ENCODE peak calls at places on chromosomes 1 and 21, in four cellular contexts. D is MG63, C is aorta, Z is heart left ventricle. J is an unnamed sample. For H3K27me3, the result is how much of the 10 kb centered on the place peaks cover.

GRCh38 chr1:18199462-18199861 is 91.9 kb downstream of the IGSF21 start:
- DNase-seq in Z (no peak), D (no peak), C (no peak), J (no peak)

GRCh38 chr1:206035027-206035426 is 11.3 kb upstream of the CTSE start:
- DNase-seq in D (no peak), Z (no peak), C (no peak), J (no peak)

GRCh38 chr1:16367968-16368910 is 1.2 kb downstream of the SZRD1 start:
- DNase-seq in C (no peak), Z (no peak), D (no peak), J (no peak)

GRCh38 chr21:42040411-42041180 is 30.4 kb upstream of the ZBTB21 start:
- DNase-seq in D (peak), Z (no peak), C (no peak), J (no peak)

GRCh38 chr1:70043806-70044205 is 161.6 kb downstream of the LRRC40 start:
- DNase-seq in Z (no peak), C (no peak), D (peak), J (no peak)

GRCh38 chr1:70041317-70042045 is 163.9 kb downstream of the LRRC40 start:
- DNase-seq in D (no peak), Z (no peak), C (no peak), J (no peak)

GRCh38 chr1:60387175-60387574 is 313.6 kb upstream of the C1orf87 start:
- DNase-seq in Z (no peak), C (no peak), D (no peak), J (no peak)

GRCh38 chr21:25772680-25773079 is 37.9 kb downstream of the GABPA start:
- DNase-seq in Z (no peak), D (no peak), C (no peak), J (no peak)

GRCh38 chr1:224517171-224517570 is 82.6 kb upstream of the WDR26 start:
- DNase-seq in Z (no peak), D (no peak), C (no peak), J (no peak)

GRCh38 chr1:2124446-2125198 is 70.0 kb downstream of the FAAP20 start:
- DNase-seq in C (peak), Z (peak), D (peak), J (peak)

GRCh38 chr1:14915356-14916054 is 238.0 kb upstream of the TMEM51 start:
- DNase-seq in D (peak), Z (peak), C (no peak), J (no peak)

GRCh38 chr1:116861137-116861536 is 48.6 kb upstream of the PTGFRN start:
- DNase-seq in Z (no peak), D (no peak), C (no peak), J (no peak)

GRCh38 chr1:183318433-183318832 is 99.7 kb downstream of the NMNAT2 start:
- DNase-seq in C (peak), D (peak), Z (peak), J (peak)

GRCh38 chr1:15603050-15603965 is 13.9 kb upstream of the DDI2 start:
- DNase-seq in C (peak), Z (peak), D (peak), J (peak)

GRCh38 chr1:165941531-165941930 is 114.1 kb downstream of the UCK2 start:
- DNase-seq in D (no peak), Z (no peak), C (no peak), J (no peak)

GRCh38 chr1:15146971-15147376 is 6.6 kb upstream of the TMEM51 start:
- DNase-seq in C (no peak), Z (no peak), D (peak), J (no peak)

GRCh38 chr1:168491527-168492164 is 52.2 kb downstream of the XCL2 start:
- DNase-seq in C (no peak), Z (no peak), D (no peak), J (no peak)

GRCh38 chr1:34885405-34886247 is 26.1 kb upstream of the SMIM12 start:
- DNase-seq in D (peak), C (peak), Z (peak), J (peak)

GRCh38 chr1:70499695-70500094 is 88.6 kb downstream of the CTH start:
- DNase-seq in D (no peak), Z (no peak), C (no peak), J (no peak)

GRCh38 chr1:59592924-59593323 is 221.8 kb upstream of the HOOK1 start:
- DNase-seq in Z (no peak), D (no peak), C (no peak), J (no peak)

GRCh38 chr1:64540265-64540791 is 70.4 kb downstream of the CACHD1 start:
- DNase-seq in Z (no peak), D (no peak), C (no peak), J (no peak)

GRCh38 chr1:44849575-44850132 is 6.6 kb upstream of the PTCH2 start:
- DNase-seq in D (no peak), Z (no peak), C (no peak), J (no peak)

GRCh38 chr1:175192630-175193338 is at the start of gene KIAA0040:
- DNase-seq in C (peak), Z (peak), D (peak), J (peak)

GRCh38 chr21:41597811-41598231 is 89.9 kb upstream of the TMPRSS2 start:
- DNase-seq in Z (no peak), D (no peak), C (no peak), J (peak)

GRCh38 chr1:26417111-26417510 is 6.5 kb downstream of the LIN28A start:
- DNase-seq in C (peak), Z (peak), D (peak), J (peak)

GRCh38 chr1:72516826-72517225 is 234.5 kb upstream of the NEGR1 start:
- DNase-seq in Z (no peak), D (no peak), C (no peak), J (no peak)

GRCh38 chr1:61224609-61225008 is 142.2 kb downstream of the NFIA start:
- DNase-seq in C (no peak), D (no peak), Z (no peak), J (no peak)

GRCh38 chr1:109151146-109151545 is 37.2 kb downstream of the ELAPOR1 start:
- DNase-seq in C (no peak), D (peak), Z (peak), J (no peak)

GRCh38 chr1:4056989-4057388 is 156.9 kb upstream of the C1orf174 start:
- DNase-seq in Z (no peak), C (no peak), D (no peak), J (no peak)

GRCh38 chr1:222761171-222761570 is 24.2 kb downstream of the FAM177B start:
- DNase-seq in C (no peak), D (no peak), Z (no peak), J (no peak)

GRCh38 chr1:53769780-53770179 is 30.8 kb upstream of the GLIS1 start:
- DNase-seq in Z (no peak), D (no peak), C (no peak), J (no peak)

GRCh38 chr1:39876136-39876535 is 7.2 kb downstream of the TRIT1 start:
- DNase-seq in Z (no peak), C (no peak), D (no peak), J (no peak)

GRCh38 chr1:218281285-218281684 is 3.8 kb upstream of the RRP15 start:
- DNase-seq in D (no peak), C (no peak), Z (no peak), J (no peak)

GRCh38 chr1:110057963-110058518 is 12.4 kb downstream of the ALX3 start:
- DNase-seq in D (no peak), C (peak), Z (no peak), J (no peak)

GRCh38 chr21:20662523-20662922 is 335.7 kb upstream of the NCAM2 start:
- DNase-seq in C (no peak), D (no peak), Z (no peak), J (no peak)

GRCh38 chr1:2119886-2120285 is 69.7 kb downstream of the PRKCZ start:
- DNase-seq in D (no peak), Z (no peak), C (no peak), J (peak)

GRCh38 chr1:179369751-179370341 is 4.1 kb downstream of the AXDND1 start:
- DNase-seq in C (no peak), Z (no peak), D (no peak), J (no peak)

GRCh38 chr1:218524526-218524925 is 179.4 kb downstream of the TGFB2 start:
- DNase-seq in Z (no peak), D (no peak), C (no peak), J (no peak)

GRCh38 chr1:67733741-67734690 is 49.0 kb downstream of the GADD45A start:
- DNase-seq in Z (no peak), C (no peak), D (no peak), J (no peak)

DNA sequence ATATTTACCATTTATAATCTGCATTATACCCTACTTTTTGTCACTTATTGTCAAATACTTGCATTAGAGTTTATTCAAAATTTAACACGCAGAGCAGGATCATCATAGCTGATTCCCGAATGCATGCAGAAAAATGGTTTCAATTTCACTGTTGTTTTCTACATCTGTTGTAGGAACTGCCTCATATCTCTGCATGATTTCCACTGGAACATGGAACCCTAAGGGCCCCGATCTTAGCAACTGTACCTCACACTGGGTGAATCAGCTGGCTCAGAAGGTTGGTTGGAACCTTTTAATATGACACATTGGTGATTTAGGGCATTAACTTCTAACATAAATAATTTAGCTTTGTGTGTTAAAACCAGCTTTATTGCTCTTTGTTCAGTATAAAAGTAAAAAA is 150.1 kb downstream of the ADGRL2 start:
- DNase-seq in Z (no peak), C (no peak), D (peak), J (no peak)
- H3K4me3 ChIP-seq in Z (peak), C (no peak), D (no peak), J (no peak)

DNA sequence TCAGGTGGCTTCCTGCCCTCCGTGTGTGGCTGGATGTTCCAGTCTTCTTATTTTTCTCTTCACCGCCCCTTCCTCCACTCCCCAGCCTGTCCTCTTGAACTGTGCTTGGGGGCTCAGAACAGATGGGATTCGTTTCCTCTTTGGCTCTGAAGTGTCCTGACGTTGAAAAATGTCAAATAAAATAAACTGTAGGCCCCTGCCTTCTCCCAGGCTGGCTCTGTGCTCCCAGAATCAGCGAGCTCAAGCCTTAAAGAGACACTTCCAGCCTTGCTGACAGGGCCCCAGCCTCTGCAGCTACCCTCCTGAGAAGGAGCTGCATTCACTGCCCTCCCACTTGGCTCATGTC is 104.2 kb upstream of the IPO9 start:
- DNase-seq in C (no peak), D (no peak), Z (no peak), J (no peak)
- H3K27me3 ChIP-seq in C (under half), D (under half), Z (under half), J (under half)

DNA sequence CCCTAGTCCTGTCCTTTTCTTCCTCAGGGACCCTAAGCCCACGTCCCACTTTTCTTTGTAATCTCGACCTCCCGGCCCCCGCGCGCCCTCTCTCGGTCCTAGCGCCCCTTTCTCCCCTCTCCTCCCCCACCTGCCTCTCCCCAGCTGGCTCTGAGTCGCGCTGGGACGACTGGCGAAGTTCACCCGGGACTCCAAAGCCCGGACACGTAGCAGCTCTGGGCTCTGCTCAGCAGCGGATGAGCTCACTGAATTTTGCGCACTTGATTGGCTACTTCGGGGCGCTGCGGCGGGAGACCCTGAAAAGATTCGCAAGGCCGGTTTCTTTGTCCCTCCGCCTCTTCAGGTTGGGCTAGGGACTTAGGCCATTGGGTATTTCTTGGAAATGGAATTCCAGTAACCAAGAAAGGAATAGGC is 16.3 kb upstream of the ACKR1 start:
- DNase-seq in Z (peak), D (peak), C (peak), J (peak)
- H3K4me3 ChIP-seq in Z (peak), D (no peak), C (no peak), J (peak)

GRCh38 chr1:98490099-98490498 is 171.4 kb upstream of the SNX7 start:
- DNase-seq in Z (no peak), C (no peak), D (no peak), J (no peak)

GRCh38 chr1:98493469-98493868 is 168.1 kb upstream of the SNX7 start:
- DNase-seq in Z (no peak), D (no peak), C (no peak), J (no peak)

GRCh38 chr1:98482611-98483010 is 178.9 kb upstream of the SNX7 start:
- DNase-seq in C (no peak), Z (no peak), D (no peak), J (no peak)

GRCh38 chr1:98487620-98488019 is 173.9 kb upstream of the SNX7 start:
- DNase-seq in D (no peak), Z (no peak), C (no peak), J (no peak)
- H3K27me3 ChIP-seq in D (under half), Z (under half), C (under half), J (under half)

DNA sequence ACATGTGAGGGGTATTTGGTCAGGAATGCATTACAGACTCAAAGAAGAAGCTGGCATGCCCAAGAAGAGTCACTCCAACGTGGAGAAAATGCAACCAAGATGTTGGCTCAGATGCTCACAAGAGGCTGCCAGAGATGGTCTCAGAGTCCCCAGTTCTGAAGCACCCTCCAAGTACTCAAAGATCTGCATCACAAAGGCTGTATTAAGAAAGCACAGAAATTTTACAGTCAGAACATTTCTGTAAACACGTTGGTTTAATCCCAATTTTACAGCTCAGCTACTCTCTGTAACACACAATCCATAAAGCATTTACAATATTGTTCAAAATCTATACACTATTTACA is 69.4 kb downstream of the CDC7 start:
- DNase-seq in Z (no peak), C (no peak), D (no peak), J (no peak)
- H3K4me3 ChIP-seq in Z (no peak), C (no peak), D (no peak), J (no peak)

DNA sequence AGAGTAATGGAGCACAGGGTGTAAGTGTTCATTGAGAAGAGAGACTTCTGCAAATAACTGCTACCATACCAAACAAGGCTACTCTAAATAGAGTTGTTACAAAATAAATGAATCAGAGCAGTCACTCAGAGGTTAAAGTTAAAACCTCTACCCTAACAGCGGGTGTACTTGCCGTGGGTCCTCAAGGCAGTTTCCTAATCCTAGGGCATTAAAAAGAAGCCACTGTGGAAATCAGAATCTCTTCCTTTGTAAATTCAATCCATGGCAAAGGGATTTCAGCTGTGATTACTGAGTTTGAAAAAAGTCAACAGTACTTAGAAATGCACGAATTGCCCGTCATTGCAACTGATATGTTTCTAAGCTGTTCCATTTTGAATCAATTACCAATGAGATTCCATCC is 13.5 kb downstream of the TBX15 start:
- DNase-seq in Z (no peak), C (no peak), D (no peak), J (no peak)
- H3K27me3 ChIP-seq in Z (under half), C (under half), D (under half), J (half or more)

DNA sequence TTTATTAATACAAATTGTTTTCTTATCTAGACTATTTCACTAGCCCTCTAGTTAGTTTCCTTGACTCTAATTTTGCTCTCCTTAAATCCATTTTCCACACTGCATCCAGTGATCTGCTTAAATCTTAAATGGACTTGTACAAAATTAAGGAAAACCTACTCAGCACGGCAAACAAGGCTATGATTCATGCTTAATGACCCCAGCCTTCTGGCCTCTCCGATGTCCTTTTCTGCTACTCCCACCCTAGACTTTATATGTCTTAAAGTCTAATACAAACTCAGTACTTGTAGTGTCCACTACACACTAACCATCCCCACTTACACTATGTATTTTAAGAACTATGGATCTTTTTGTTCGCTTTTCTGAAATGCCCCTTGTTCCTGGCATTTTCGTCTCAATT is 2.2 kb downstream of the TMED5 start:
- DNase-seq in C (no peak), Z (no peak), D (no peak), J (no peak)
- H3K4me3 ChIP-seq in C (peak), Z (peak), D (peak), J (peak)

GRCh38 chr1:228939001-228939691 is 203.9 kb downstream of the RHOU start:
- DNase-seq in Z (no peak), C (no peak), D (no peak), J (no peak)

GRCh38 chr1:228940931-228941330 is 205.7 kb downstream of the RHOU start:
- DNase-seq in C (no peak), Z (no peak), D (no peak), J (no peak)

GRCh38 chr1:228939881-228940392 is 204.7 kb downstream of the RHOU start:
- DNase-seq in Z (no peak), D (no peak), C (no peak), J (no peak)

GRCh38 chr1:228941673-228942072 is 206.4 kb downstream of the RHOU start:
- DNase-seq in C (no peak), Z (no peak), D (no peak), J (no peak)

GRCh38 chr1:228940526-228940925 is 205.2 kb downstream of the RHOU start:
- DNase-seq in C (no peak), Z (no peak), D (no peak), J (no peak)
- H3K27me3 ChIP-seq in C (under half), Z (under half), D (under half), J (under half)

J was measured in upper lobe of right lung.